ENCODE peak calls at places on chromosomes 3 and 15, in eight cellular contexts. G is spleen; N is A172; O is fibroblast of lung; S is fibroblast of the conjunctiva; Z is CD8-positive, alpha-beta T cell; B is occipital lobe; H is posterior cingulate gyrus. E is an unnamed sample.

GRCh38 chr3:125261031-125261430 is 48.5 kb upstream of the SLC12A8 start:
- DNase-seq in G (no peak), N (no peak), O (no peak), S (no peak), Z (no peak), B (no peak), H (no peak), E (no peak)

GRCh38 chr3:50573566-50574279 is 4.4 kb downstream of the HEMK1 start:
- DNase-seq in G (no peak), N (no peak), O (no peak), S (no peak), Z (peak), B (no peak), H (no peak), E (no peak)

GRCh38 chr15:63626955-63627354 is 29.8 kb downstream of the FBXL22 start:
- DNase-seq in G (no peak), N (no peak), O (no peak), S (no peak), Z (no peak), B (no peak), H (no peak), E (no peak)

GRCh38 chr3:135018171-135018923 is 223.3 kb downstream of the EPHB1 start:
- DNase-seq in G (no peak), N (no peak), O (no peak), S (no peak), Z (no peak), B (no peak), H (no peak), E (no peak)

GRCh38 chr3:120302361-120302760 is 17.3 kb upstream of the GPR156 start:
- DNase-seq in G (no peak), N (peak), O (peak), S (no peak), Z (no peak), B (no peak), H (no peak), E (no peak)

GRCh38 chr15:98779463-98780071 is 131.2 kb downstream of the IGF1R start:
- DNase-seq in G (peak), N (peak), O (peak), S (peak), Z (peak), B (peak), H (peak), E (peak)

GRCh38 chr3:11375333-11376076 is 103.3 kb downstream of the ATG7 start:
- DNase-seq in G (no peak), N (no peak), O (peak), S (no peak), Z (no peak), B (no peak), H (no peak), E (no peak)

GRCh38 chr3:10361375-10361774 is 40.5 kb upstream of the SEC13 start:
- DNase-seq in G (peak), N (no peak), O (no peak), S (no peak), Z (no peak), B (no peak), H (no peak), E (no peak)

GRCh38 chr3:126937533-126938432 is 45.1 kb upstream of the PLXNA1 start:
- DNase-seq in G (peak), N (peak), O (peak), S (no peak), Z (no peak), B (no peak), H (no peak), E (no peak)

GRCh38 chr15:31403606-31404005 is 77.0 kb downstream of the KLF13 start:
- DNase-seq in G (no peak), N (no peak), O (peak), S (no peak), Z (no peak), B (no peak), H (no peak), E (no peak)

GRCh38 chr3:48478631-48479555 is 25.1 kb downstream of the SHISA5 start:
- DNase-seq in G (peak), N (no peak), O (no peak), S (no peak), Z (peak), B (no peak), H (no peak), E (peak)

GRCh38 chr15:52480990-52481389 is 47.7 kb downstream of the MYO5A start:
- DNase-seq in G (no peak), N (no peak), O (no peak), S (no peak), Z (no peak), B (no peak), H (no peak), E (no peak)

GRCh38 chr15:32893412-32893811 is 175.6 kb downstream of the GREM1 start:
- DNase-seq in G (no peak), N (no peak), O (no peak), S (no peak), Z (no peak), B (no peak), H (no peak), E (no peak)

GRCh38 chr3:139780603-139781002 is 102.8 kb upstream of the NMNAT3 start:
- DNase-seq in G (no peak), N (no peak), O (peak), S (no peak), Z (no peak), B (no peak), H (no peak), E (no peak)

GRCh38 chr15:80957556-80957955 is 32.1 kb downstream of the MESD start:
- DNase-seq in G (no peak), N (no peak), O (peak), S (no peak), Z (no peak), B (no peak), H (no peak), E (no peak)

GRCh38 chr3:113698891-113699465 is 2.5 kb upstream of the USF3 start:
- DNase-seq in G (peak), N (no peak), O (peak), S (no peak), Z (peak), B (no peak), H (no peak), E (peak)

GRCh38 chr3:19920401-19921075 is 13.5 kb downstream of the EFHB start:
- DNase-seq in G (no peak), N (no peak), O (no peak), S (no peak), Z (no peak), B (no peak), H (no peak), E (no peak)

GRCh38 chr15:34304613-34305012 is 33.0 kb downstream of the SLC12A6 start:
- DNase-seq in G (no peak), N (no peak), O (peak), S (peak), Z (no peak), B (no peak), H (no peak), E (no peak)

GRCh38 chr15:65249641-65250040 is 37.0 kb downstream of the PARP16 start:
- DNase-seq in G (no peak), N (no peak), O (no peak), S (no peak), Z (no peak), B (no peak), H (no peak), E (peak)

GRCh38 chr3:155643581-155644165 is 101.2 kb downstream of the PLCH1 start:
- DNase-seq in G (no peak), N (no peak), O (no peak), S (no peak), Z (no peak), B (no peak), H (no peak), E (no peak)

GRCh38 chr3:56357266-56357665 is 111.0 kb downstream of the ERC2 start:
- DNase-seq in G (no peak), N (no peak), O (peak), S (no peak), Z (no peak), B (no peak), H (no peak), E (no peak)

GRCh38 chr3:182327196-182327681 is 466.1 kb upstream of the ATP11B start:
- DNase-seq in G (no peak), N (peak), O (peak), S (no peak), Z (no peak), B (no peak), H (peak), E (no peak)

GRCh38 chr3:195114786-195115597 is 156.0 kb downstream of the XXYLT1 start:
- DNase-seq in G (peak), N (no peak), O (no peak), S (no peak), Z (no peak), B (no peak), H (no peak), E (no peak)

GRCh38 chr15:34182942-34183341 is 27.0 kb downstream of the KATNBL1 start:
- DNase-seq in G (no peak), N (no peak), O (peak), S (no peak), Z (no peak), B (no peak), H (no peak), E (no peak)

GRCh38 chr3:71492969-71493368 is 90.6 kb downstream of the FOXP1 start:
- DNase-seq in G (no peak), N (no peak), O (no peak), S (no peak), Z (no peak), B (no peak), H (no peak), E (no peak)

GRCh38 chr15:27867861-27868260 is 231.3 kb downstream of the OCA2 start:
- DNase-seq in G (no peak), N (no peak), O (no peak), S (no peak), Z (no peak), B (no peak), H (no peak), E (no peak)

GRCh38 chr15:68983821-68984517 is 30.5 kb upstream of the NOX5 start:
- DNase-seq in G (no peak), N (no peak), O (peak), S (no peak), Z (no peak), B (no peak), H (no peak), E (no peak)

GRCh38 chr3:151817473-151817872 is 3.6 kb downstream of the AADAC start:
- DNase-seq in G (no peak), N (no peak), O (no peak), S (no peak), Z (no peak), B (no peak), H (no peak), E (no peak)

GRCh38 chr3:14685204-14685603 is 10.3 kb downstream of the C3orf20 start:
- DNase-seq in G (no peak), N (no peak), O (no peak), S (no peak), Z (no peak), B (no peak), H (no peak), E (no peak)